ENCODE peak calls at places on chromosomes 7 and 10, in four cellular contexts. O is K562, E is GM12878, P is HL-60. Y is an unnamed sample.

GRCh38 chr7:11831383-11831726 is 643 bp downstream of the THSD7A start:
- DNase-seq in O (no peak), E (no peak), P (no peak), Y (no peak)

GRCh38 chr7:146781352-146782116 is 664.9 kb downstream of the CNTNAP2 start:
- DNase-seq in O (no peak), E (no peak), P (peak; percentile 18), Y (no peak)

GRCh38 chr10:101611506-101611905 is 23.4 kb downstream of the DPCD start:
- DNase-seq in O (no peak), E (no peak), P (peak; percentile 13), Y (no peak)

GRCh38 chr7:157265051-157265450 is 71.8 kb upstream of the DNAJB6 start:
- DNase-seq in O (no peak), E (no peak), P (no peak), Y (no peak)

GRCh38 chr7:92461027-92462003 is 14.0 kb downstream of the GATAD1 start:
- DNase-seq in O (peak; percentile 68), E (no peak), P (peak; percentile 53), Y (peak; percentile 44)

GRCh38 chr7:148882668-148883232 is 1.3 kb downstream of the EZH2 start:
- DNase-seq in O (no peak), E (no peak), P (no peak), Y (no peak)

GRCh38 chr7:57218196-57218716 is 86.0 kb upstream of the ZNF479 start:
- DNase-seq in O (no peak), E (no peak), P (no peak), Y (no peak)

GRCh38 chr10:76149182-76149581 is 717.8 kb downstream of the LRMDA start:
- DNase-seq in O (no peak), E (no peak), P (no peak), Y (no peak)

GRCh38 chr7:158272091-158272490 is 315.5 kb downstream of the PTPRN2 start:
- DNase-seq in O (no peak), E (no peak), P (no peak), Y (no peak)

GRCh38 chr10:62373995-62374861 is at the start of gene ZNF365:
- DNase-seq in O (no peak), E (no peak), P (no peak), Y (peak; percentile 30)
- TF ChIP-seq POLR2AphosphoS5 in O (no peak), E (no peak), P (no peak), Y (no peak)

DNA sequence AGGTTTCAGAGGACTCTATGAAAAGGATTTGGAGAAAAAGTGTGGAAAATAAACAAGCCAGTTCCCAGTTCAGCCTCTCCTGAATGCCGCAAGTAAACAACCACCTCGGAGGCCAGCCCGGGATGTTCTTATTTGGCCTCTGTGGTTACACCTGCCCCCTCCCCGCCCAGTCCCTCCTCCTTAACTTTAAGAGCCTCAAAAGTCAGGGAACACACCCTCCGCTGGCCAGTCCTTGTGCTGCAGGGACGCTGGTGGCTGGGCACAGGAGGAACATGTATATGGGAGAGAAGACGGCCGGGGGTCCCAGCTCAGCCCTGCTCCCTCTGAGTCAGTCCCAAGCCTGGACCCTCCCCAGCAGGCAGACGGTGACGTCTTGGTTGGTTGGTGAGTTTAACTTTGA is 6.1 kb downstream of the CHST3 start:
- DNase-seq in O (peak; percentile 64), E (no peak), P (no peak), Y (no peak)
- TF ChIP-seq SPI1 in O (no peak), E (no peak), P (no peak), Y (no peak)

DNA sequence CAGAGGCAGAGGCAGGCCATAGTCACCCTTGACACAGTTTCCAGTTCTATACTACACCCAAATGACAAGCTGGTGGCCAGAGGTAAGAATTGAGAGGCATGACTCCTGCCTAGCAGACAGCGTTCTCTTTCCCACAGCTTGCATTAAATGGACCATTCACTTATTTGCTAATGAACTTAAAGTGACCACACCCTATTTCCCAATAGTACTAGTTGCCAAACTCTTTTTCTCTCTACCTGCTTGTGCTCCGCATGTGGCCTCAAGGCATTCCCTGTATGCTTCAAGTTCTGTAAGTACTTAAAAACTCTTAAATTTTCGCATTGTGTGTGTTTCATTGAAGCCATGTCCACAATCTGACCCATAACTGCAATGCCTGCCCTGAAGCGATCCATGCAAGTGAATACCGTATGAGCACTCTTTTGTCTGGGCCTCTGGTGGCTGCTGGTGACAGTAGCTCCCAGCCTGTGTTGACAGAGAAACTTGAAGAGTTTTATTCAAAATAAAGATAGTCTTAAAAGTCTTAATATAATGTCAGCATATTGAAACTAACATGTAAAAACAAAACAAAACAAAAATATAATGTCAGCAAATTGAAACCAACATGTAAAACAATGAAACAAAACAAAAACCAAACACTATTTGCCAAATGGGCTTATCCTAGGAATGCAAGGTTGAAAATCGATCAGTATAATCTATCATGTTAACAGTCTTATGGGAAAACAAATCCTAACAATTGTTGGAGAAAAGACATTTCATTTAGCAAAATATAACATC is 73.6 kb downstream of the CCSER2 start:
- DNase-seq in O (no peak), E (no peak), P (no peak), Y (no peak)
- TF ChIP-seq POLR2AphosphoS5 in O (no peak), E (no peak), P (no peak), Y (no peak)

GRCh38 chr7:142432386-142432785 is 174.5 kb upstream of the PRSS58 start:
- DNase-seq in O (no peak), E (no peak), P (no peak), Y (no peak)

GRCh38 chr7:142436601-142437000 is 178.7 kb upstream of the PRSS58 start:
- DNase-seq in O (peak; percentile 35), E (no peak), P (no peak), Y (no peak)

GRCh38 chr7:142428094-142428493 is 170.2 kb upstream of the PRSS58 start:
- DNase-seq in O (no peak), E (no peak), P (no peak), Y (no peak)

GRCh38 chr7:142434666-142435174 is 176.9 kb upstream of the PRSS58 start:
- DNase-seq in O (no peak), E (no peak), P (no peak), Y (no peak)

GRCh38 chr7:142431491-142431890 is 173.6 kb upstream of the PRSS58 start:
- DNase-seq in O (no peak), E (no peak), P (no peak), Y (no peak)
- TF ChIP-seq SPI1 in O (no peak), E (no peak), P (no peak), Y (no peak)

GRCh38 chr10:71254834-71255539 is 42.6 kb downstream of the UNC5B start:
- DNase-seq in O (no peak), E (no peak), P (no peak), Y (no peak)

GRCh38 chr10:71255540-71255816 is 43.1 kb downstream of the UNC5B start:
- DNase-seq in O (no peak), E (no peak), P (no peak), Y (no peak)

GRCh38 chr10:71257292-71257997 is 45.1 kb downstream of the UNC5B start:
- DNase-seq in O (no peak), E (no peak), P (no peak), Y (no peak)

GRCh38 chr10:71256661-71257030 is 44.3 kb downstream of the UNC5B start:
- DNase-seq in O (no peak), E (no peak), P (no peak), Y (no peak)

GRCh38 chr10:71255817-71256660 is 43.7 kb downstream of the UNC5B start:
- DNase-seq in O (no peak), E (no peak), P (no peak), Y (no peak)
- TF ChIP-seq POLR2AphosphoS5 in O (no peak), E (no peak), P (no peak), Y (no peak)

GRCh38 chr7:27048438-27048837 is 47.4 kb downstream of the HOXA1 start:
- DNase-seq in O (no peak), E (no peak), P (no peak), Y (no peak)

GRCh38 chr7:27051451-27051850 is 44.3 kb downstream of the HOXA1 start:
- DNase-seq in O (no peak), E (no peak), P (no peak), Y (no peak)

GRCh38 chr7:27046854-27047549 is 48.8 kb downstream of the HOXA1 start:
- DNase-seq in O (no peak), E (no peak), P (no peak), Y (no peak)
- TF ChIP-seq SPI1 in O (no peak), E (no peak), P (no peak), Y (no peak)

DNA sequence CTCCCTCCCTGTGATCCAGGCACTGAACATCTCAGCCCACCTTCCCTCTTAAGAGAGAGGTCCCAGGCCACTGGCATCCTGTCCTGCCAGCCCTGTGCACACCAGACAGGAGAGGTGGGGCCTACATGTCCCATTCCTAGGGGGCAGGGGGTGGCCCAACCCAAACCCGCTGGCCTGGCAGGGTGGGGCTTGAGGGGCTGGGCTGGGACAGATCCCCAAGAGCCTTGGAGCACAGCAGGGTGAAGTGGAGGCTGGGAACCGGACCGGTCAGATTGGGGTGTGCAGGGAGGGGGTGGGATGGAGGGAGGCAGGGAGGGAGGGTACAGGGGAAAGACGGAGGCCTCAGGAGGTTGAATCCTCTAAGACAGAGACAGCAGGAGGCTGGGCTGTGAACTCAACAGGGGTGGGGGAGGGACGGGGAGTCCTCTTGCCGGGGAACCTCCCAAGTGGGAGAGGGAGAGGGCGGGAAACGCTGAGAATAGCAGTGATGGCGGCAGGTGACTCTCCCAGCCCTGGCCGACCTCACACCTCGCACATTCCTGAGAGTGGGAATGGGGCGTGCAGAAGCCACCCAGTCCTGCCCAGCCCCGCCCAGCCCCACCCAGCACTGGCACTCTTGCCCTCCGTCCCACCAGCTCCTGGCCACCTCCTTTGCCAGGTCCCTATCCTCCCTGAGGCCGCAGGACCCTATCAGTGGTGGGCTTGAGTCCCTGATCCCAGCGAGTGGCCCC is 6.7 kb downstream of the TSC22D4 start:
- DNase-seq in O (no peak), E (no peak), P (no peak), Y (no peak)
- TF ChIP-seq POLR2AphosphoS5 in O (no peak), E (no peak), P (no peak), Y (no peak)

DNA sequence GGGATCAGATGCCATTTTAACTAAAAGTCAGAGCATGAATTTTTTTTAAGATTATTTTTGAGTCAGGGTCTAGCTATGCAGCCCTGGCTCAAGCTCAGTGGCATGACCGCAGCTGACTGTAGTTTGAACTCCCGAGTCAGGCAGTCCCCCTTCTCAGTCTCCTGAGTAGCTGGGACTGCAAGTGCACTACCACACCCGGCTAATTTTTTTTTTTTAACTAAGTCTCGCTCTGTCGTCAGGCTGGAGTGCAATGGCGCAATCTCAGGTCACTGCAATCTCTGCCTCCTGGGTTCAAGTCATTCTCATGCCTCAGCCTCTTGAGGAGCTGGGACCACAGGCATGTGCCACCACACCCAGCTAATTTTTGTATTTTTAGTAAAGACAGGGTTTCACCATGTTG is 7.8 kb downstream of the TAS2R41 start:
- DNase-seq in O (no peak), E (no peak), P (peak; percentile 5), Y (no peak)
- TF ChIP-seq SPI1 in O (no peak), E (no peak), P (no peak), Y (no peak)

GRCh38 chr7:133053321-133053891 is 28.5 kb downstream of the CHCHD3 start:
- DNase-seq in O (no peak), E (no peak), P (no peak), Y (no peak)
- TF ChIP-seq POLR2AphosphoS5 in O (no peak), E (no peak), P (no peak), Y (no peak)

DNA sequence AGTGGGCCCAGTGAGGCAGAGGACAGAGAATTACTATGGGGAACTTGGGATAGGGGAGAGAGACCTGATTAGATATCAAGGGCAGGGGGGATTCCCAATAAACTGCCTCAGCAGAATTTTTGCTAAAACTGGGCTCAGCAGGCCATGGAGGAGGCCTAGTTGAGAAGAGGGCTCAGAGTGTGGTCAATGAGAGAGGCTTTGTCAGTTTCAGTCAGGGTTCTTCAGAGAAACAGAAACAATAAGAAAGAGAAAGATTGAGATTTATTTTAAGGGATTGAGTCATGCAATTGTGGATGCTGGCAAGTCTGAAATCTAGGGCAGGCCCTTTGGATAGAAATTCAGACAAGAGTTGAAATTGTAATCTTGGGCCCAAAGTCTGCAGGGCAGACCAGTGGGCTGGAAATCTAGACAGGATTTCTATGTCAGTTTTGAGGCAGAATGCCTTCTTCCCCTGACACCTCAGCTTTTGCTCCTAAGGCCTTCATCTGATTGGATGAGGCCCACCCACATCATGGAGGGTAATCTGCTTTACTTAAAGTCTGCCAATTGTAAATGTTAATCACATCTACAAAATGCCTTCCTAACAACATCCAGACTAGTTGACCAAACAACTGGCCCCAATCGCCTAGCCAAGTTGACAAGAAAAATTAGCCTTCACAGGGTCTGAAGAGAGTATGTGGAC is 33.5 kb upstream of the CCSER2 start:
- DNase-seq in O (no peak), E (no peak), P (no peak), Y (no peak)
- TF ChIP-seq SPI1 in O (no peak), E (no peak), P (no peak), Y (no peak)

Y was measured in GM12891.